ENCODE peak calls at places on chromosomes 1 and 21, in ten cellular contexts. One of them, this sample, is unnamed.
A peak's percentile ranks its signal among the peaks of the same experiment; 100 is the strongest.

GRCh38 chr21:41747943-41748738 is 18.7 kb downstream of the RIPK4 start:
- DNase-seq in ovary: no peak
- DNase-seq in fibroblast of mammary gland: no peak
- DNase-seq in upper lobe of right lung: no peak
- DNase-seq in osteocyte: no peak
- DNase-seq in neural crest cell: no peak
- DNase-seq in AG09309: no peak
- DNase-seq in HL-60: no peak
- DNase-seq in heart left ventricle: no peak
- DNase-seq in progenitor cell of endocrine pancreas: no peak
- DNase-seq in this sample: no peak

GRCh38 chr1:23928789-23929188 is 15.6 kb upstream of the CNR2 start:
- DNase-seq in ovary: no peak
- DNase-seq in fibroblast of mammary gland: no peak
- DNase-seq in upper lobe of right lung: no peak
- DNase-seq in osteocyte: no peak
- DNase-seq in neural crest cell: no peak
- DNase-seq in AG09309: no peak
- DNase-seq in HL-60: no peak
- DNase-seq in heart left ventricle: no peak
- DNase-seq in progenitor cell of endocrine pancreas: no peak
- DNase-seq in this sample: no peak

GRCh38 chr1:115306146-115306545 is 31.9 kb downstream of the NGF start:
- DNase-seq in ovary: no peak
- DNase-seq in fibroblast of mammary gland: no peak
- DNase-seq in upper lobe of right lung: no peak
- DNase-seq in osteocyte: no peak
- DNase-seq in neural crest cell: no peak
- DNase-seq in AG09309: no peak
- DNase-seq in HL-60: no peak
- DNase-seq in heart left ventricle: no peak
- DNase-seq in progenitor cell of endocrine pancreas: no peak
- DNase-seq in this sample: no peak

GRCh38 chr21:28385845-28386244 is 606.8 kb downstream of the LTN1 start:
- DNase-seq in ovary: no peak
- DNase-seq in fibroblast of mammary gland: no peak
- DNase-seq in upper lobe of right lung: no peak
- DNase-seq in osteocyte: no peak
- DNase-seq in neural crest cell: no peak
- DNase-seq in AG09309: no peak
- DNase-seq in HL-60: no peak
- DNase-seq in heart left ventricle: no peak
- DNase-seq in progenitor cell of endocrine pancreas: no peak
- DNase-seq in this sample: no peak

GRCh38 chr1:89363196-89363595 is 663 bp upstream of the GBP6 start:
- DNase-seq in ovary: no peak
- DNase-seq in fibroblast of mammary gland: no peak
- DNase-seq in upper lobe of right lung: no peak
- DNase-seq in osteocyte: no peak
- DNase-seq in neural crest cell: no peak
- DNase-seq in AG09309: no peak
- DNase-seq in HL-60: no peak
- DNase-seq in heart left ventricle: no peak
- DNase-seq in progenitor cell of endocrine pancreas: no peak
- DNase-seq in this sample: no peak

GRCh38 chr1:171468120-171468790 is 17.1 kb upstream of the PRRC2C start:
- DNase-seq in ovary: no peak
- DNase-seq in fibroblast of mammary gland: peak; percentile 74
- DNase-seq in upper lobe of right lung: no peak
- DNase-seq in osteocyte: no peak
- DNase-seq in neural crest cell: no peak
- DNase-seq in AG09309: no peak
- DNase-seq in HL-60: no peak
- DNase-seq in heart left ventricle: no peak
- DNase-seq in progenitor cell of endocrine pancreas: no peak
- DNase-seq in this sample: peak; percentile 43

GRCh38 chr1:200877839-200878551 is 5.2 kb downstream of the GPR25 start:
- DNase-seq in ovary: no peak
- DNase-seq in fibroblast of mammary gland: no peak
- DNase-seq in upper lobe of right lung: no peak
- DNase-seq in osteocyte: no peak
- DNase-seq in neural crest cell: no peak
- DNase-seq in AG09309: no peak
- DNase-seq in HL-60: no peak
- DNase-seq in heart left ventricle: no peak
- DNase-seq in progenitor cell of endocrine pancreas: no peak
- DNase-seq in this sample: no peak

GRCh38 chr1:154982897-154983648 is at the start of gene FLAD1:
- DNase-seq in ovary: peak; percentile 94
- DNase-seq in fibroblast of mammary gland: peak; percentile 100
- DNase-seq in upper lobe of right lung: peak; percentile 96
- DNase-seq in osteocyte: peak; percentile 97
- DNase-seq in neural crest cell: peak; percentile 89
- DNase-seq in AG09309: peak; percentile 99
- DNase-seq in HL-60: peak; percentile 100
- DNase-seq in heart left ventricle: peak; percentile 98
- DNase-seq in progenitor cell of endocrine pancreas: peak; percentile 91
- DNase-seq in this sample: peak; percentile 100

GRCh38 chr1:75615664-75616435 is 4.9 kb upstream of the SLC44A5 start:
- DNase-seq in ovary: peak; percentile 21
- DNase-seq in fibroblast of mammary gland: peak; percentile 11
- DNase-seq in upper lobe of right lung: peak; percentile 67
- DNase-seq in osteocyte: peak; percentile 85
- DNase-seq in neural crest cell: peak; percentile 52
- DNase-seq in AG09309: no peak
- DNase-seq in HL-60: no peak
- DNase-seq in heart left ventricle: no peak
- DNase-seq in progenitor cell of endocrine pancreas: peak; percentile 49
- DNase-seq in this sample: no peak

GRCh38 chr1:60213253-60213652 is 139.7 kb upstream of the C1orf87 start:
- DNase-seq in ovary: no peak
- DNase-seq in fibroblast of mammary gland: no peak
- DNase-seq in upper lobe of right lung: no peak
- DNase-seq in osteocyte: no peak
- DNase-seq in neural crest cell: no peak
- DNase-seq in AG09309: no peak
- DNase-seq in HL-60: no peak
- DNase-seq in heart left ventricle: no peak
- DNase-seq in progenitor cell of endocrine pancreas: no peak
- DNase-seq in this sample: no peak

GRCh38 chr1:8004803-8005573 is 21.1 kb downstream of the ERRFI1 start:
- DNase-seq in ovary: peak; percentile 93
- DNase-seq in fibroblast of mammary gland: peak; percentile 100
- DNase-seq in upper lobe of right lung: peak; percentile 78
- DNase-seq in osteocyte: no peak
- DNase-seq in neural crest cell: no peak
- DNase-seq in AG09309: peak; percentile 89
- DNase-seq in HL-60: no peak
- DNase-seq in heart left ventricle: peak; percentile 42
- DNase-seq in progenitor cell of endocrine pancreas: no peak
- DNase-seq in this sample: peak; percentile 93

GRCh38 chr1:218671573-218671972 is 326.4 kb downstream of the TGFB2 start:
- DNase-seq in ovary: no peak
- DNase-seq in fibroblast of mammary gland: peak; percentile 39
- DNase-seq in upper lobe of right lung: no peak
- DNase-seq in osteocyte: no peak
- DNase-seq in neural crest cell: no peak
- DNase-seq in AG09309: no peak
- DNase-seq in HL-60: no peak
- DNase-seq in heart left ventricle: no peak
- DNase-seq in progenitor cell of endocrine pancreas: no peak
- DNase-seq in this sample: no peak

GRCh38 chr1:30808067-30808662 is 50.6 kb upstream of the LAPTM5 start:
- DNase-seq in ovary: no peak
- DNase-seq in fibroblast of mammary gland: no peak
- DNase-seq in upper lobe of right lung: no peak
- DNase-seq in osteocyte: no peak
- DNase-seq in neural crest cell: no peak
- DNase-seq in AG09309: no peak
- DNase-seq in HL-60: no peak
- DNase-seq in heart left ventricle: no peak
- DNase-seq in progenitor cell of endocrine pancreas: no peak
- DNase-seq in this sample: no peak

GRCh38 chr1:36675931-36676562 is 193.3 kb upstream of the CSF3R start:
- DNase-seq in ovary: no peak
- DNase-seq in fibroblast of mammary gland: no peak
- DNase-seq in upper lobe of right lung: no peak
- DNase-seq in osteocyte: no peak
- DNase-seq in neural crest cell: no peak
- DNase-seq in AG09309: no peak
- DNase-seq in HL-60: no peak
- DNase-seq in heart left ventricle: no peak
- DNase-seq in progenitor cell of endocrine pancreas: no peak
- DNase-seq in this sample: no peak

GRCh38 chr1:12196641-12197482 is 30.1 kb downstream of the TNFRSF1B start:
- DNase-seq in ovary: no peak
- DNase-seq in fibroblast of mammary gland: no peak
- DNase-seq in upper lobe of right lung: peak; percentile 80
- DNase-seq in osteocyte: no peak
- DNase-seq in neural crest cell: no peak
- DNase-seq in AG09309: no peak
- DNase-seq in HL-60: peak; percentile 97
- DNase-seq in heart left ventricle: no peak
- DNase-seq in progenitor cell of endocrine pancreas: no peak
- DNase-seq in this sample: no peak
- TF ChIP-seq CTCF in ovary: no peak
- TF ChIP-seq CTCF in fibroblast of mammary gland: no peak
- TF ChIP-seq CTCF in upper lobe of right lung: peak; percentile 27
- TF ChIP-seq CTCF in osteocyte: peak; percentile 24
- TF ChIP-seq CTCF in neural crest cell: peak; percentile 47
- TF ChIP-seq CTCF in AG09309: no peak
- TF ChIP-seq CTCF in HL-60: peak; percentile 32
- TF ChIP-seq CTCF in heart left ventricle: no peak
- TF ChIP-seq CTCF in progenitor cell of endocrine pancreas: no peak
- TF ChIP-seq CTCF in this sample: no peak

DNA sequence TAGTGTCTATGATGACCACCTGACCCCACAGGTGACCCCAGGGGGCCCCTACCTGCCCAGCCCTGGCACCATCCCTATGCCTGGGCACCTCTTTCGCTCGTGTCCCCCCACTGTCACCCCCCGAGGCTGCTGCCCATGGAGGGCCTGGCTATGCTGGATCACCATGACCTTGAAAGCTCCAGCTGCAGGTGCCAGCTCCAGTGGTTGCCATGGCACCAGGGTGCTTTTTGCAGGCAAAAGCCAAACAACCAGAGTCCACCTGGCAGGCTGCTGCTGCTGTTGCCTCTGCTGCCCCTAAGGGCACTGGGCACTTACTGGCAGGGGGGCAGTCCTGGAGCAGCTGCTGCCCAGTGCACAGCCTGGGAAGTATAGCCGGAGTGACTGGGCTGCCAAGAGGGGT is 21.7 kb downstream of the ETNK2 start:
- DNase-seq in ovary: peak; percentile 51
- DNase-seq in fibroblast of mammary gland: no peak
- DNase-seq in upper lobe of right lung: no peak
- DNase-seq in osteocyte: no peak
- DNase-seq in neural crest cell: no peak
- DNase-seq in AG09309: no peak
- DNase-seq in HL-60: no peak
- DNase-seq in heart left ventricle: no peak
- DNase-seq in progenitor cell of endocrine pancreas: no peak
- DNase-seq in this sample: no peak
- TF ChIP-seq CTCF in ovary: no peak
- TF ChIP-seq CTCF in fibroblast of mammary gland: no peak
- TF ChIP-seq CTCF in upper lobe of right lung: no peak
- TF ChIP-seq CTCF in osteocyte: no peak
- TF ChIP-seq CTCF in neural crest cell: no peak
- TF ChIP-seq CTCF in AG09309: no peak
- TF ChIP-seq CTCF in HL-60: no peak
- TF ChIP-seq CTCF in heart left ventricle: no peak
- TF ChIP-seq CTCF in progenitor cell of endocrine pancreas: no peak
- TF ChIP-seq CTCF in this sample: no peak

GRCh38 chr1:43072314-43072713 is 99.8 kb downstream of the EBNA1BP2 start:
- DNase-seq in ovary: no peak
- DNase-seq in fibroblast of mammary gland: no peak
- DNase-seq in upper lobe of right lung: no peak
- DNase-seq in osteocyte: no peak
- DNase-seq in neural crest cell: no peak
- DNase-seq in AG09309: no peak
- DNase-seq in HL-60: no peak
- DNase-seq in heart left ventricle: no peak
- DNase-seq in progenitor cell of endocrine pancreas: no peak
- DNase-seq in this sample: no peak

GRCh38 chr1:43074709-43075108 is 97.4 kb downstream of the EBNA1BP2 start:
- DNase-seq in ovary: no peak
- DNase-seq in fibroblast of mammary gland: no peak
- DNase-seq in upper lobe of right lung: no peak
- DNase-seq in osteocyte: no peak
- DNase-seq in neural crest cell: no peak
- DNase-seq in AG09309: no peak
- DNase-seq in HL-60: no peak
- DNase-seq in heart left ventricle: no peak
- DNase-seq in progenitor cell of endocrine pancreas: no peak
- DNase-seq in this sample: no peak

GRCh38 chr1:43071241-43071640 is 100.8 kb downstream of the EBNA1BP2 start:
- DNase-seq in ovary: no peak
- DNase-seq in fibroblast of mammary gland: no peak
- DNase-seq in upper lobe of right lung: no peak
- DNase-seq in osteocyte: no peak
- DNase-seq in neural crest cell: no peak
- DNase-seq in AG09309: no peak
- DNase-seq in HL-60: no peak
- DNase-seq in heart left ventricle: no peak
- DNase-seq in progenitor cell of endocrine pancreas: no peak
- DNase-seq in this sample: no peak

GRCh38 chr1:43073490-43074230 is 98.4 kb downstream of the EBNA1BP2 start:
- DNase-seq in ovary: peak; percentile 61
- DNase-seq in fibroblast of mammary gland: peak; percentile 65
- DNase-seq in upper lobe of right lung: no peak
- DNase-seq in osteocyte: peak; percentile 90
- DNase-seq in neural crest cell: peak; percentile 68
- DNase-seq in AG09309: peak; percentile 18
- DNase-seq in HL-60: peak; percentile 28
- DNase-seq in heart left ventricle: peak; percentile 72
- DNase-seq in progenitor cell of endocrine pancreas: peak; percentile 59
- DNase-seq in this sample: peak; percentile 55

GRCh38 chr1:43074244-43074643 is 97.8 kb downstream of the EBNA1BP2 start:
- DNase-seq in ovary: no peak
- DNase-seq in fibroblast of mammary gland: no peak
- DNase-seq in upper lobe of right lung: no peak
- DNase-seq in osteocyte: no peak
- DNase-seq in neural crest cell: no peak
- DNase-seq in AG09309: no peak
- DNase-seq in HL-60: no peak
- DNase-seq in heart left ventricle: no peak
- DNase-seq in progenitor cell of endocrine pancreas: no peak
- DNase-seq in this sample: no peak
- TF ChIP-seq CTCF in ovary: no peak
- TF ChIP-seq CTCF in fibroblast of mammary gland: no peak
- TF ChIP-seq CTCF in upper lobe of right lung: no peak
- TF ChIP-seq CTCF in osteocyte: no peak
- TF ChIP-seq CTCF in neural crest cell: no peak
- TF ChIP-seq CTCF in AG09309: no peak
- TF ChIP-seq CTCF in HL-60: no peak
- TF ChIP-seq CTCF in heart left ventricle: peak; percentile 11
- TF ChIP-seq CTCF in progenitor cell of endocrine pancreas: no peak
- TF ChIP-seq CTCF in this sample: no peak

DNA sequence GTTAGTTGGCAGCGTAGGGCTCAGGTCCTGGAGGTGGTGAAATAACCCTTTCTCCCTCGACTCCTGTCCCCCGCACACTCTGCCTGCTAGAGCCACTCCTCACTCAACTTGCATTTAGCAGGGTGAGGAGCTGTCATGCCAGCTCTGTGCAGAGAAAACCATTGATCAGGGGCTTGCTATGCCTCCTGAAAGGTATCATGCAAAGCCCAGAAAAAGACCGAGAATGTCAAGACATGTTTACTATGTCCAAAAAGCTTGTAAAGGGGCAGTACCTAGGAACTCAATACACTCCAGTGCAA is 18.0 kb downstream of the ALDH4A1 start:
- DNase-seq in ovary: no peak
- DNase-seq in fibroblast of mammary gland: no peak
- DNase-seq in upper lobe of right lung: no peak
- DNase-seq in osteocyte: no peak
- DNase-seq in neural crest cell: no peak
- DNase-seq in AG09309: no peak
- DNase-seq in HL-60: no peak
- DNase-seq in heart left ventricle: no peak
- DNase-seq in progenitor cell of endocrine pancreas: no peak
- DNase-seq in this sample: no peak
- TF ChIP-seq CTCF in ovary: no peak
- TF ChIP-seq CTCF in fibroblast of mammary gland: no peak
- TF ChIP-seq CTCF in upper lobe of right lung: peak; percentile 3
- TF ChIP-seq CTCF in osteocyte: no peak
- TF ChIP-seq CTCF in neural crest cell: no peak
- TF ChIP-seq CTCF in AG09309: no peak
- TF ChIP-seq CTCF in HL-60: no peak
- TF ChIP-seq CTCF in heart left ventricle: no peak
- TF ChIP-seq CTCF in progenitor cell of endocrine pancreas: no peak
- TF ChIP-seq CTCF in this sample: peak; percentile 67

This sample was measured in HFFc6.